ENCODE peak calls at places on chromosomes 5 and 9, in five cellular contexts. B is PC-9, M is heart right ventricle, U is GM12865, R is neural progenitor cell. T is an unnamed sample.

GRCh38 chr5:75681125-75681830 is 36.0 kb downstream of the POC5 start:
- DNase-seq in B (no peak), M (no peak), U (peak), R (peak), T (peak)

GRCh38 chr9:127049044-127049443 is 73.4 kb downstream of the ANGPTL2 start:
- DNase-seq in B (peak), M (no peak), U (peak), R (no peak), T (no peak)

GRCh38 chr5:8907168-8907868 is 638.6 kb downstream of the SEMA5A start:
- DNase-seq in B (no peak), M (no peak), U (no peak), R (no peak), T (no peak)

GRCh38 chr9:113621309-113621791 is 157.8 kb downstream of the RGS3 start:
- DNase-seq in B (no peak), M (peak), U (no peak), R (peak), T (no peak)

GRCh38 chr9:114619205-114619758 is 8.2 kb downstream of the TMEM268 start:
- DNase-seq in B (no peak), M (no peak), U (peak), R (no peak), T (peak)

GRCh38 chr5:179484761-179485160 is 65.6 kb upstream of the RUFY1 start:
- DNase-seq in B (no peak), M (no peak), U (no peak), R (no peak), T (no peak)

GRCh38 chr9:123742009-123742767 is 187.7 kb downstream of the DENND1A start:
- DNase-seq in B (no peak), M (peak), U (no peak), R (peak), T (no peak)

GRCh38 chr9:18726546-18726945 is 252.6 kb downstream of the ADAMTSL1 start:
- DNase-seq in B (no peak), M (no peak), U (no peak), R (no peak), T (no peak)

GRCh38 chr9:34311499-34312225 is 17.4 kb downstream of the KIF24 start:
- DNase-seq in B (no peak), M (no peak), U (no peak), R (no peak), T (no peak)

GRCh38 chr5:127089206-127089605 is 15.9 kb upstream of the C5orf63 start:
- DNase-seq in B (no peak), M (no peak), U (no peak), R (no peak), T (no peak)

GRCh38 chr5:132322266-132322665 is 28.1 kb downstream of the SLC22A4 start:
- DNase-seq in B (no peak), M (no peak), U (no peak), R (peak), T (no peak)

GRCh38 chr5:100479079-100479688 is 56.0 kb upstream of the FAM174A start:
- DNase-seq in B (no peak), M (no peak), U (peak), R (peak), T (peak)

GRCh38 chr5:102770803-102771202 is 15.7 kb downstream of the PAM start:
- DNase-seq in B (no peak), M (no peak), U (no peak), R (no peak), T (no peak)

GRCh38 chr5:69035665-69036064 is 58.1 kb upstream of the SLC30A5 start:
- DNase-seq in B (no peak), M (no peak), U (no peak), R (no peak), T (no peak)

GRCh38 chr5:134070979-134071849 is 43.3 kb upstream of the TCF7 start:
- DNase-seq in B (peak), M (no peak), U (peak), R (peak), T (peak)

GRCh38 chr5:33764786-33765185 is 127.0 kb downstream of the ADAMTS12 start:
- DNase-seq in B (no peak), M (no peak), U (no peak), R (no peak), T (no peak)

GRCh38 chr5:65395526-65396155 is 86.1 kb downstream of the ADAMTS6 start:
- DNase-seq in B (no peak), M (no peak), U (no peak), R (no peak), T (no peak)

GRCh38 chr5:135651156-135651555 is 72.4 kb upstream of the CXCL14 start:
- DNase-seq in B (no peak), M (no peak), U (no peak), R (no peak), T (no peak)

GRCh38 chr5:32654427-32654826 is 56.7 kb upstream of the NPR3 start:
- DNase-seq in B (no peak), M (no peak), U (no peak), R (no peak), T (no peak)

GRCh38 chr9:128892223-128892892 is 10.4 kb downstream of the LRRC8A start:
- DNase-seq in B (peak), M (peak), U (no peak), R (no peak), T (no peak)

GRCh38 chr5:89595065-89595464 is 712.1 kb upstream of the MEF2C start:
- DNase-seq in B (no peak), M (no peak), U (no peak), R (no peak), T (no peak)

GRCh38 chr9:9750719-9751118 is 862.1 kb downstream of the PTPRD start:
- DNase-seq in B (no peak), M (no peak), U (no peak), R (no peak), T (no peak)

GRCh38 chr5:168059111-168059510 is 232.3 kb upstream of the WWC1 start:
- DNase-seq in B (no peak), M (no peak), U (no peak), R (no peak), T (no peak)
- TF ChIP-seq CTCF in B (no peak), M (no peak), U (no peak), R (no peak), T (no peak)

DNA sequence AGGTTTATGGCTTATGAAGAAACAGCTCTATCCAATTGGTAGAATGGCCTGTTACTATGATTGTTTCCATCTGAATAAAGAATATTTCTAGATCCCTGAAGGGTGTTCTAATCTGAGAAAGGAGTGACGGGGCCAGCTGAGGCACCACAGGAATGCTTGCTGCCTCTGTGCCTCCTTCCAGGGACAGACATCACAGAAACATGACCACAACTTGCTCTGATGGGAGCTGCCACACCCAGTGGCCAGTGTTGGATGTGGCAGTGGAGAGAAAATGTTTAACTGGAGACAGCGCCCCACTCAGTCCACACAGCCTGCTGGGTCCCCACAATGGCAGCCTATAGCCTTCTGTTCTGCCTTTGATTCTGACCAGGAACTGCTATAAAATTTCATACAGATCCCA is 38.6 kb upstream of the TESK1 start:
- DNase-seq in B (no peak), M (no peak), U (no peak), R (no peak), T (no peak)
- TF ChIP-seq CTCF in B (no peak), M (no peak), U (no peak), R (no peak), T (no peak)

GRCh38 chr9:31541626-31542025 is 842.8 kb upstream of the ACO1 start:
- DNase-seq in B (no peak), M (no peak), U (peak), R (no peak), T (no peak)

GRCh38 chr9:31542384-31543055 is 841.9 kb upstream of the ACO1 start:
- DNase-seq in B (peak), M (no peak), U (peak), R (peak), T (peak)
- TF ChIP-seq CTCF in B (peak), M (peak), U (peak), R (peak), T (peak)

GRCh38 chr5:120228262-120229031 is 235.7 kb upstream of the PRR16 start:
- DNase-seq in B (no peak), M (no peak), U (peak), R (peak), T (no peak)
- TF ChIP-seq CTCF in B (no peak), M (no peak), U (no peak), R (no peak), T (no peak)

GRCh38 chr9:15513335-15513734 is 2.6 kb upstream of the PSIP1 start:
- DNase-seq in B (no peak), M (no peak), U (peak), R (peak), T (no peak)

GRCh38 chr9:15512889-15513288 is 2.1 kb upstream of the PSIP1 start:
- DNase-seq in B (no peak), M (no peak), U (no peak), R (peak), T (no peak)

GRCh38 chr9:15512204-15512603 is 1.4 kb upstream of the PSIP1 start:
- DNase-seq in B (no peak), M (no peak), U (peak), R (no peak), T (no peak)

GRCh38 chr9:15509931-15510788 is 610 bp downstream of the PSIP1 start:
- DNase-seq in B (peak), M (peak), U (peak), R (peak), T (peak)

GRCh38 chr9:15510789-15511575 is at the start of gene PSIP1:
- DNase-seq in B (peak), M (peak), U (peak), R (peak), T (peak)
- TF ChIP-seq CTCF in B (no peak), M (no peak), U (no peak), R (no peak), T (no peak)

DNA sequence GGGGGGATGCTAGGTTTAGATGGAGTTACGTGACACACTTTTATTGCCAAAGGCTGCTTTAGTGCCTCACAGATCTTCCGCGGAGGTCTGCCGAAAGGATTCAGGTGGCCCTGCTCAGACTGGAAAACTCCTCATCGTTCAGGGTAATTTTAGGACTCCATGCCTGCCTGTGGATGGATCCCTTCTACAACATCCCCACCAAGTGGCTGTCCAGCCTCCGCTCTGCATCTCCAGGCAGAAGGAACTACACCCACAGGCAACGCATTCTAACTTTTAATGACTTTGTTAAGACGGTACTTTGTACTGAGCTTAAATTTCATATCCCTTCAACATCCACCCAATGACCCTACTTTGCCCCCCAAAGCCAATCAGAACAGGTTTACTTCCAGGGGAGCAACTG is 29.4 kb downstream of the ATPSCKMT start:
- DNase-seq in B (no peak), M (no peak), U (no peak), R (peak), T (no peak)
- TF ChIP-seq CTCF in B (no peak), M (no peak), U (no peak), R (peak), T (no peak)

GRCh38 chr9:37034938-37035471 is 937 bp upstream of the PAX5 start:
- DNase-seq in B (no peak), M (no peak), U (peak), R (peak), T (no peak)
- TF ChIP-seq CTCF in B (no peak), M (no peak), U (no peak), R (peak), T (no peak)

DNA sequence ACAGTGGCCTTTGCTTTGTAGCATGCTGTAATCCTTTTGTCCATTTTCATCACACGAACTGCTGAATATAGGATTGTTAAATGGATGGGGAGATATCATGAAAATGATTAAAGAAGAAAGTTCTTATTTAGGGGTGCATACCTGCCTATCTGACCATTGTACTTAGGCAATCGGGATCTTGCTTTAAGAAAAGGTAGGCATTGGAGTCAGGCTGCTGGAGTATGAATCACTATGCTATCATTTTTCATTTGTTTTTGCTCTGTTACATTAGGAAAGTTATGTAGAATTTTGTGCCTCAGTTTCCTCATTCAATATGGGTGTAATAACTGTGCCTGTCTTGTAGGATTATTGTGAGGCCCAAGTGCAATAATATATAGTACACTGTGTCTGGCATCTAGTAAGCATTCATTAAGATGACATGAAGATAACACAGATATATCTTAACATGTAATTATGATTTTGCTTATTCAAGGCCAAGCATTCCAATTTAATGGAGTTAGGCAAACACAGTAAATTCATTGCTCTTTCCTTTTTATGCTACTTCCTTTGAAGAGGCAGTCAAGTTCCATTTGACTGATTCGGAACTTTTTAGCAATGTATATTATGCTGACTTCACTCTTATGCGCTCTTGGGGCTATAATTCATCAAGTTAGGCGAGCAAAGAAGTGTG is 109.8 kb upstream of the CDKN2B start:
- DNase-seq in B (no peak), M (no peak), U (no peak), R (no peak), T (no peak)
- TF ChIP-seq CTCF in B (no peak), M (no peak), U (no peak), R (no peak), T (no peak)

DNA sequence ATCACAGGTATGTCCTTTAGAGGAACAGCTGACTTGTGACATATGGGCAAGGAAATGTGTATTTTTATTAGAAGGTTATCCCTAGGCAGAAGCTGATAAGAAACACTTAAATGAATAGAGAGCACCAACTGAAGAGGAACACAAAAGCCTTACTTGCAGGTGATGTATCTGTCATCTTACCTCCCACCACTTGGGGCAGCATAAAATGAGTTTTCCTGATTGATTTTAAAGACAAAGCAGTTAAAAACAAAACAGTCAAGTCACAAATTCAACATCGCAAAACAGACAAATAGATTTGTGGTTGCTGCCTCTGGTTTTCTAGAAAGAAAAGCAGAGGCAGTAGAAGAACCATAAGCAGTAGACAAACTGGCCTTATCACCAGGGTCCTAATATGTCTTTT is 302.4 kb upstream of the ZNF462 start:
- DNase-seq in B (no peak), M (no peak), U (no peak), R (no peak), T (no peak)
- TF ChIP-seq CTCF in B (peak), M (no peak), U (peak), R (peak), T (no peak)

GRCh38 chr5:150156033-150156381 is 362 bp upstream of the PDGFRB start:
- DNase-seq in B (no peak), M (no peak), U (no peak), R (no peak), T (no peak)

GRCh38 chr5:150153957-150154617 is 1.6 kb downstream of the PDGFRB start:
- DNase-seq in B (no peak), M (peak), U (peak), R (peak), T (no peak)

GRCh38 chr5:150153483-150153882 is 2.2 kb downstream of the PDGFRB start:
- DNase-seq in B (no peak), M (no peak), U (no peak), R (no peak), T (no peak)

GRCh38 chr5:150155258-150156032 is at the start of gene PDGFRB:
- DNase-seq in B (no peak), M (peak), U (peak), R (peak), T (peak)

GRCh38 chr5:150154618-150155134 is 969 bp downstream of the PDGFRB start:
- DNase-seq in B (no peak), M (no peak), U (no peak), R (no peak), T (no peak)
- TF ChIP-seq CTCF in B (no peak), M (no peak), U (no peak), R (no peak), T (no peak)